ENCODE peak calls at places on chromosome 13, in ten cellular contexts. L is HepG2, W is WTC11, K is SK-N-SH, B is NB4, C is H1, I is HCT116, G is A549, J is endothelial cell of umbilical vein, P is K562. O is an unnamed sample.
A peak's percentile ranks its signal among the peaks of the same experiment; 100 is the strongest.

GRCh38 chr13:100129605-100130004 is 40.7 kb downstream of the PCCA start:
- DNase-seq in L (no peak), W (no peak), K (no peak), B (peak; percentile 78), C (no peak), I (no peak), G (no peak), J (peak; percentile 27), P (no peak), O (peak; percentile 34)

GRCh38 chr13:31049833-31050232 is 111.9 kb downstream of the HSPH1 start:
- DNase-seq in L (no peak), W (no peak), K (no peak), B (no peak), C (no peak), I (no peak), G (no peak), J (no peak), P (no peak), O (no peak)

GRCh38 chr13:37109080-37109678 is 3.7 kb upstream of the CSNK1A1L start:
- DNase-seq in L (peak; percentile 3), W (no peak), K (peak; percentile 26), B (peak; percentile 36), C (no peak), I (no peak), G (peak; percentile 1), J (peak; percentile 76), P (no peak), O (no peak)

GRCh38 chr13:80783926-80784325 is 443.0 kb upstream of the SPRY2 start:
- DNase-seq in L (no peak), W (no peak), K (no peak), B (no peak), C (no peak), I (no peak), G (no peak), J (no peak), P (no peak), O (no peak)

GRCh38 chr13:66967825-66968597 is 262.1 kb downstream of the PCDH9 start:
- DNase-seq in L (no peak), W (no peak), K (no peak), B (no peak), C (no peak), I (no peak), G (no peak), J (no peak), P (no peak), O (no peak)

GRCh38 chr13:29754486-29754806 is 96.0 kb downstream of the UBL3 start:
- DNase-seq in L (peak; percentile 47), W (peak; percentile 23), K (no peak), B (peak; percentile 24), C (peak; percentile 49), I (peak; percentile 22), G (peak; percentile 60), J (peak; percentile 17), P (no peak), O (no peak)

GRCh38 chr13:35600137-35600536 is 123.6 kb upstream of the MAB21L1 start:
- DNase-seq in L (peak; percentile 15), W (no peak), K (no peak), B (no peak), C (no peak), I (no peak), G (no peak), J (no peak), P (no peak), O (no peak)

GRCh38 chr13:113997845-113998751 is 24.2 kb upstream of the C13orf46 start:
- DNase-seq in L (no peak), W (no peak), K (peak; percentile 54), B (no peak), C (no peak), I (no peak), G (no peak), J (no peak), P (no peak), O (no peak)

GRCh38 chr13:88544836-88545235 is 873.7 kb downstream of the SLITRK5 start:
- DNase-seq in L (no peak), W (no peak), K (no peak), B (no peak), C (no peak), I (no peak), G (no peak), J (no peak), P (no peak), O (no peak)

GRCh38 chr13:24038846-24039330 is 121.6 kb upstream of the SPATA13 start:
- DNase-seq in L (peak; percentile 22), W (no peak), K (no peak), B (no peak), C (no peak), I (no peak), G (no peak), J (no peak), P (no peak), O (no peak)

GRCh38 chr13:91356919-91357612 is 9.6 kb downstream of the MIR17HG start:
- DNase-seq in L (no peak), W (no peak), K (no peak), B (no peak), C (no peak), I (no peak), G (no peak), J (no peak), P (no peak), O (no peak)

GRCh38 chr13:50745542-50745941 is 98.0 kb downstream of the DLEU7 start:
- DNase-seq in L (no peak), W (no peak), K (no peak), B (no peak), C (no peak), I (no peak), G (no peak), J (no peak), P (no peak), O (no peak)

GRCh38 chr13:27044837-27045570 is 126.6 kb downstream of the USP12 start:
- DNase-seq in L (no peak), W (no peak), K (no peak), B (peak; percentile 81), C (peak; percentile 35), I (no peak), G (no peak), J (no peak), P (peak; percentile 35), O (peak; percentile 33)

GRCh38 chr13:51958217-51958547 is 53.1 kb downstream of the ATP7B start:
- DNase-seq in L (no peak), W (no peak), K (no peak), B (no peak), C (no peak), I (no peak), G (no peak), J (no peak), P (no peak), O (no peak)

GRCh38 chr13:51957377-51958216 is 53.7 kb downstream of the ATP7B start:
- DNase-seq in L (no peak), W (no peak), K (no peak), B (no peak), C (no peak), I (no peak), G (no peak), J (no peak), P (peak; percentile 32), O (peak; percentile 37)

GRCh38 chr13:51955841-51956603 is 55.2 kb downstream of the ATP7B start:
- DNase-seq in L (no peak), W (no peak), K (no peak), B (no peak), C (no peak), I (no peak), G (no peak), J (no peak), P (peak; percentile 34), O (no peak)

GRCh38 chr13:51955281-51955771 is 55.9 kb downstream of the ATP7B start:
- DNase-seq in L (no peak), W (no peak), K (no peak), B (no peak), C (no peak), I (no peak), G (no peak), J (no peak), P (peak; percentile 43), O (no peak)

DNA sequence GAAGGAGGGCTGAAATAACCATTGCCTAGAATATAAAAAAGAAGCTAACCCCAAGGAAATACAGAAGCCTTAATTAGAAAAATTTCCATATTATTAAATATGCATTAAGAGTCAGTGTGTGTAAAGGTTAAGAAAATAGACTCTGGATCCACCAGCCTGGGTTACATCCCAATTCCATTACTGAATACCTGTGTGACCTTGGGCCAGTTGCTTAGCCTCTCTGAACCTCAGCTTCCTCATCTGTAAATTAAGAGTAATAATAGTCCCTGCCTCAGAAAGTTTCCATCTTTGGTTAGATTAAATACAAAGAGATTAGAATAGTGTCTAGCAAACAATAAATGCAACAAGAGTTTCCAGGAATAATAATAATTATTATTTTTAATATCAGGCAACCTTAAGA is 54.5 kb downstream of the ATP7B start:
- DNase-seq in L (no peak), W (no peak), K (no peak), B (no peak), C (no peak), I (no peak), G (no peak), J (no peak), P (no peak), O (no peak)
- TF ChIP-seq MAX in L (no peak), W (no peak), K (no peak), B (no peak), C (no peak), I (no peak), G (no peak), J (no peak), P (no peak), O (no peak)

GRCh38 chr13:46039421-46040036 is 13.0 kb downstream of the ZC3H13 start:
- DNase-seq in L (no peak), W (no peak), K (no peak), B (no peak), C (no peak), I (no peak), G (no peak), J (no peak), P (no peak), O (no peak)
- TF ChIP-seq MAX in L (no peak), W (no peak), K (no peak), B (no peak), C (no peak), I (no peak), G (no peak), J (no peak), P (no peak), O (no peak)

GRCh38 chr13:44719857-44720671 is 143.9 kb upstream of the TSC22D1 start:
- DNase-seq in L (no peak), W (no peak), K (no peak), B (no peak), C (no peak), I (no peak), G (peak; percentile 22), J (peak; percentile 53), P (no peak), O (no peak)
- TF ChIP-seq MAX in L (no peak), W (no peak), K (no peak), B (no peak), C (no peak), I (no peak), G (no peak), J (no peak), P (no peak), O (no peak)

GRCh38 chr13:28658539-28658795 is 463 bp upstream of the POMP start:
- DNase-seq in L (no peak), W (no peak), K (peak; percentile 38), B (peak; percentile 52), C (no peak), I (no peak), G (no peak), J (no peak), P (peak; percentile 14), O (no peak)
- TF ChIP-seq MAX in L (no peak), W (no peak), K (no peak), B (no peak), C (no peak), I (no peak), G (no peak), J (no peak), P (no peak), O (no peak)